ENCODE peak calls at places on chromosomes 13 and 19, in eight cellular contexts. M, O, I, N, T, Z, P and J are unnamed samples. For H3K27me3 and H3K36me3, the result is how much of the 10 kb centered on the place peaks cover.

GRCh38 chr19:45973564-45974338 is at the start of gene NOVA2:
- DNase-seq in M (no peak), O (no peak), I (peak), N (peak), T (peak), Z (peak), P (peak), J (peak)

GRCh38 chr19:42389899-42390298 is at the start of gene CNFN:
- DNase-seq in M (no peak), O (no peak), I (no peak), N (no peak), T (no peak), Z (no peak), P (no peak), J (no peak)

GRCh38 chr19:3225677-3226093 is 1.2 kb downstream of the CELF5 start:
- DNase-seq in M (no peak), O (no peak), I (no peak), N (no peak), T (no peak), Z (no peak), P (no peak), J (no peak)

GRCh38 chr13:79997244-79997643 is 343.7 kb downstream of the SPRY2 start:
- DNase-seq in M (no peak), O (no peak), I (no peak), N (no peak), T (no peak), Z (no peak), P (no peak), J (no peak)

GRCh38 chr13:114043421-114044053 is 69.7 kb upstream of the C13orf46 start:
- DNase-seq in M (peak), O (no peak), I (no peak), N (no peak), T (no peak), Z (peak), P (no peak), J (peak)

GRCh38 chr13:30453727-30454126 is 12.0 kb downstream of the HMGB1 start:
- DNase-seq in M (no peak), O (no peak), I (no peak), N (no peak), T (no peak), Z (peak), P (no peak), J (no peak)

GRCh38 chr13:40430234-40430633 is 236.2 kb downstream of the FOXO1 start:
- DNase-seq in M (no peak), O (no peak), I (peak), N (no peak), T (no peak), Z (no peak), P (no peak), J (no peak)

GRCh38 chr19:46218160-46218559 is 11.4 kb upstream of the IGFL1 start:
- DNase-seq in M (no peak), O (no peak), I (peak), N (peak), T (peak), Z (peak), P (peak), J (peak)

GRCh38 chr19:34507414-34508067 is 26.0 kb downstream of the WTIP start:
- DNase-seq in M (no peak), O (no peak), I (no peak), N (no peak), T (no peak), Z (no peak), P (no peak), J (peak)

GRCh38 chr19:34513767-34514166 is 32.2 kb downstream of the WTIP start:
- DNase-seq in M (no peak), O (no peak), I (no peak), N (no peak), T (no peak), Z (no peak), P (no peak), J (no peak)

GRCh38 chr19:34508540-34508939 is 27.0 kb downstream of the WTIP start:
- DNase-seq in M (no peak), O (no peak), I (no peak), N (no peak), T (no peak), Z (no peak), P (no peak), J (peak)

DNA sequence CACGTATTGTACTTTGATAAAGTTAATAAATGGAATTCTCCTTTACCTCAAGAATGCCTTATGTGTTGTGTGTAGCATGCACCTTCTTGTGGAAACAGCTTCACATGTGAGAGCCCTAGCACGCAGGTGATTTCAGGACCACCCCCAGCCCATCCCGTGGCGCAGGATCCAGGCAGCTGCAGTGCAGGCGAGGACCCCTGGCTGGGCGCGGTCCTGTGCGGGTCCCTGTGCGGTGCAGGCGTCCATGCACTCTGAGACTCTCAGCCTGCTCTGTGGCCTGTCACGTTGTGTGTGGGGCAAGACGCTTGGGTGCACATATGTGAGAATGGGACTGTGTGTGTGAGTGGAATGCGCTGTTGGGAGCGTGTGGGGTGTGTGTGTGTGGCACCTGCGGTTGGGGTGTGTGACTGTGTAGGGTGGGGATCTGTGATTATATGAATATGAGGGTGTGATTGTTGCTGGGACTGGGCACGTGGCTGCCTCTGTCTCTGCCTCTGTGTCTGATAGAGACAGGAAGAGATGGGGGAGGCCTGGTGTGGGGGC is 30.8 kb downstream of the WTIP start:
- DNase-seq in M (no peak), O (no peak), I (no peak), N (no peak), T (no peak), Z (no peak), P (no peak), J (peak)
- H3K27me3 ChIP-seq in M (under half), O (under half), I (under half), N (under half), T (under half), Z (under half), P (under half), J (under half)

GRCh38 chr19:15247107-15248014 is 15.1 kb upstream of the EPHX3 start:
- DNase-seq in M (no peak), O (peak), I (no peak), N (no peak), T (no peak), Z (no peak), P (no peak), J (no peak)
- H3K36me3 ChIP-seq in M (under half), O (under half), I (under half), N (under half), T (under half), Z (under half), P (half or more), J (under half)

GRCh38 chr13:46152627-46153328 is 29.2 kb downstream of the LCP1 start:
- DNase-seq in M (no peak), O (no peak), I (no peak), N (no peak), T (no peak), Z (no peak), P (no peak), J (no peak)

GRCh38 chr13:46150134-46150693 is 31.8 kb downstream of the LCP1 start:
- DNase-seq in M (no peak), O (no peak), I (no peak), N (no peak), T (no peak), Z (no peak), P (no peak), J (no peak)

GRCh38 chr13:46158983-46159382 is 23.0 kb downstream of the LCP1 start:
- DNase-seq in M (no peak), O (no peak), I (no peak), N (no peak), T (no peak), Z (no peak), P (no peak), J (no peak)

GRCh38 chr13:46158222-46158621 is 23.8 kb downstream of the LCP1 start:
- DNase-seq in M (no peak), O (no peak), I (no peak), N (no peak), T (no peak), Z (no peak), P (no peak), J (no peak)

GRCh38 chr13:46154136-46154854 is 27.7 kb downstream of the LCP1 start:
- DNase-seq in M (no peak), O (no peak), I (no peak), N (no peak), T (no peak), Z (no peak), P (no peak), J (no peak)
- H3K4me3 ChIP-seq in M (no peak), O (no peak), I (no peak), N (no peak), T (no peak), Z (no peak), P (no peak), J (no peak)

GRCh38 chr13:20140487-20140886 is 20.4 kb downstream of the GJA3 start:
- DNase-seq in M (no peak), O (no peak), I (no peak), N (no peak), T (no peak), Z (no peak), P (no peak), J (no peak)
- H3K27me3 ChIP-seq in M (under half), O (under half), I (under half), N (half or more), T (under half), Z (under half), P (under half), J (under half)

GRCh38 chr19:39224910-39225309 is 19.9 kb downstream of the IFNL3 start:
- DNase-seq in M (no peak), O (no peak), I (peak), N (no peak), T (no peak), Z (no peak), P (no peak), J (peak)
- H3K36me3 ChIP-seq in M (under half), O (under half), I (under half), N (under half), T (under half), Z (under half), P (under half), J (under half)

GRCh38 chr19:19461671-19462622 is 53.4 kb downstream of the TSSK6 start:
- DNase-seq in M (no peak), O (peak), I (peak), N (peak), T (peak), Z (no peak), P (no peak), J (peak)
- H3K4me3 ChIP-seq in M (no peak), O (no peak), I (peak), N (peak), T (no peak), Z (no peak), P (no peak), J (no peak)